ENCODE peak calls at places on chromosomes 12 and 14, in eight cellular contexts. Z is NCI-H1105 treated with DMSO at 0.1 percent for 48 hours, T is stomach, I is coronary artery, D is HTR-8/SVneo, S is hypothalamus, O is cardiac muscle cell, G is Calu3. Y is an unnamed sample.

GRCh38 chr12:23450810-23451209 is 498.7 kb downstream of the SOX5 start:
- DNase-seq in S (no peak), Z (no peak), D (no peak), T (no peak), O (no peak), I (no peak), G (no peak), Y (no peak)

GRCh38 chr14:96363751-96364336 is 518 bp downstream of the GSKIP start:
- DNase-seq in S (no peak), G (peak), T (peak), O (peak), D (peak), Z (peak), I (no peak), Y (peak)

GRCh38 chr12:117212563-117213190 is 22.4 kb upstream of the FBXO21 start:
- DNase-seq in T (peak), S (peak), G (peak), D (peak), Z (peak), O (peak), I (no peak), Y (no peak)

GRCh38 chr12:31006416-31007152 is 67.1 kb upstream of the DDX11 start:
- DNase-seq in G (no peak), D (no peak), S (no peak), Z (no peak), I (no peak), T (no peak), O (no peak), Y (no peak)

GRCh38 chr14:104360522-104360921 is 219.0 kb upstream of the C14orf180 start:
- DNase-seq in T (peak), Z (no peak), O (no peak), I (peak), S (no peak), D (no peak), G (no peak), Y (no peak)

GRCh38 chr12:39813776-39814175 is 194.2 kb upstream of the ABCD2 start:
- DNase-seq in O (no peak), S (no peak), G (no peak), T (no peak), D (no peak), Z (no peak), I (no peak), Y (no peak)

GRCh38 chr12:130418261-130418660 is 80.6 kb downstream of the PIWIL1 start:
- DNase-seq in S (no peak), I (peak), O (no peak), G (no peak), T (no peak), D (no peak), Z (no peak), Y (no peak)

GRCh38 chr12:115519359-115519758 is 758.1 kb downstream of the MED13L start:
- DNase-seq in Z (no peak), S (no peak), T (no peak), D (no peak), I (no peak), O (no peak), G (no peak), Y (no peak)

Y was measured in mucosa of descending colon.